ENCODE peak calls at places on chromosomes 4 and X, in ten cellular contexts. T is CD8-positive, alpha-beta T cell; Z is activated CD4-positive, alpha-beta T cell treated with anti-CD3 and anti-CD28 coated beads for 36 hours; A is NCI-H1436; X is ureter; M is fibroblast of the aortic adventitia; L is AG08396; S is SW480; R is left colon; P is stimulated activated CD4-positive, alpha-beta T cell treated with anti-CD3 and anti-CD28 coated beads, Interleukin-15, amount 100 ng/mL, for 1 hour. C is an unnamed sample.

GRCh38 chr4:4386296-4386735 is 586 bp upstream of the NSG1 start:
- DNase-seq in T (peak; percentile 52), Z (peak; percentile 64), A (no peak), X (no peak), M (no peak), L (no peak), S (peak; percentile 11), R (no peak), P (no peak), C (no peak)

GRCh38 chrX:20547649-20548051 is 280.9 kb upstream of the RPS6KA3 start:
- DNase-seq in T (no peak), Z (no peak), A (no peak), X (no peak), M (peak; percentile 77), L (peak; percentile 12), S (peak; percentile 14), R (peak; percentile 61), P (no peak), C (no peak)

GRCh38 chr4:68476191-68476590 is 28.9 kb downstream of the TMPRSS11E start:
- DNase-seq in T (no peak), Z (no peak), A (no peak), X (no peak), M (peak; percentile 52), L (no peak), S (no peak), R (no peak), P (no peak), C (no peak)

GRCh38 chr4:41155194-41155830 is 59.0 kb downstream of the APBB2 start:
- DNase-seq in T (no peak), Z (no peak), A (no peak), X (no peak), M (peak; percentile 63), L (peak; percentile 55), S (no peak), R (no peak), P (no peak), C (no peak)

GRCh38 chrX:100625985-100626491 is 10.6 kb downstream of the TSPAN6 start:
- DNase-seq in T (no peak), Z (peak; percentile 10), A (no peak), X (no peak), M (no peak), L (no peak), S (no peak), R (no peak), P (no peak), C (no peak)

GRCh38 chr4:124883642-124884041 is 171.1 kb upstream of the ANKRD50 start:
- DNase-seq in T (no peak), Z (no peak), A (no peak), X (no peak), M (peak; percentile 53), L (no peak), S (no peak), R (no peak), P (no peak), C (no peak)

GRCh38 chr4:76803522-76803921 is 94.4 kb downstream of the SOWAHB start:
- DNase-seq in T (no peak), Z (no peak), A (peak; percentile 77), X (no peak), M (peak; percentile 54), L (peak; percentile 77), S (peak; percentile 60), R (no peak), P (no peak), C (peak; percentile 48)

GRCh38 chr4:151197258-151197657 is 79.7 kb upstream of the PRSS48 start:
- DNase-seq in T (no peak), Z (no peak), A (no peak), X (no peak), M (peak; percentile 85), L (no peak), S (no peak), R (no peak), P (no peak), C (no peak)

GRCh38 chr4:97453186-97453585 is 690.1 kb downstream of the STPG2 start:
- DNase-seq in T (no peak), Z (no peak), A (no peak), X (no peak), M (no peak), L (no peak), S (no peak), R (no peak), P (no peak), C (no peak)

GRCh38 chr4:86019906-86020305 is 339.9 kb downstream of the MAPK10 start:
- DNase-seq in T (no peak), Z (no peak), A (no peak), X (no peak), M (no peak), L (no peak), S (no peak), R (no peak), P (no peak), C (no peak)

GRCh38 chr4:164959896-164960295 is 17.6 kb downstream of the TRIM61 start:
- DNase-seq in T (no peak), Z (no peak), A (no peak), X (no peak), M (peak; percentile 6), L (no peak), S (no peak), R (no peak), P (no peak), C (no peak)

GRCh38 chrX:72057844-72058243 is 73.9 kb downstream of the RTL5 start:
- DNase-seq in T (no peak), Z (no peak), A (no peak), X (no peak), M (no peak), L (no peak), S (no peak), R (no peak), P (no peak), C (no peak)

GRCh38 chrX:68443155-68443868 is 10.0 kb upstream of the OPHN1 start:
- DNase-seq in T (no peak), Z (peak; percentile 15), A (no peak), X (no peak), M (no peak), L (peak; percentile 16), S (peak; percentile 52), R (no peak), P (no peak), C (no peak)

GRCh38 chr4:75547647-75548387 is 8.0 kb upstream of the ODAPH start:
- DNase-seq in T (no peak), Z (no peak), A (no peak), X (peak; percentile 44), M (peak; percentile 58), L (peak; percentile 28), S (no peak), R (peak; percentile 43), P (no peak), C (peak; percentile 2)

C was measured in SHP77.